ENCODE peak calls at places on chromosomes 2 and 18, in nine cellular contexts. E, L, Q, R, P, O, F, J and W are unnamed samples.

GRCh38 chr2:74002515-74003391 is 18.0 kb downstream of the TET3 start:
- DNase-seq in E (peak), L (peak), Q (peak), R (peak), P (peak), O (peak), F (peak), J (peak), W (peak)

GRCh38 chr18:14747513-14748474 is at the start of gene ANKRD30B:
- DNase-seq in E (no peak), L (no peak), Q (no peak), R (peak), P (no peak), O (no peak), F (no peak), J (no peak), W (no peak)

GRCh38 chr18:53796042-53796729 is 428.3 kb downstream of the MBD2 start:
- DNase-seq in E (no peak), L (peak), Q (no peak), R (no peak), P (peak), O (no peak), F (no peak), J (no peak), W (peak)

GRCh38 chr2:102758433-102758832 is 3.4 kb upstream of the TMEM182 start:
- DNase-seq in E (no peak), L (no peak), Q (no peak), R (no peak), P (no peak), O (no peak), F (no peak), J (no peak), W (no peak)

GRCh38 chr2:134319581-134320246 is 65.8 kb downstream of the MGAT5 start:
- DNase-seq in E (no peak), L (no peak), Q (no peak), R (no peak), P (no peak), O (no peak), F (no peak), J (no peak), W (peak)

GRCh38 chr18:6595666-6596065 is 133.8 kb upstream of the ARHGAP28 start:
- DNase-seq in E (no peak), L (no peak), Q (no peak), R (no peak), P (no peak), O (no peak), F (no peak), J (no peak), W (no peak)

GRCh38 chr2:223524066-223524465 is 78.1 kb downstream of the SCG2 start:
- DNase-seq in E (no peak), L (no peak), Q (no peak), R (no peak), P (no peak), O (no peak), F (no peak), J (no peak), W (no peak)

GRCh38 chr2:222733846-222734689 is 62.6 kb downstream of the MOGAT1 start:
- DNase-seq in E (no peak), L (peak), Q (no peak), R (no peak), P (no peak), O (no peak), F (no peak), J (no peak), W (no peak)

GRCh38 chr2:80238692-80239469 is 65.7 kb downstream of the LRRTM1 start:
- DNase-seq in E (no peak), L (peak), Q (no peak), R (peak), P (no peak), O (no peak), F (peak), J (no peak), W (peak)

GRCh38 chr2:66575625-66576371 is 140.9 kb downstream of the MEIS1 start:
- DNase-seq in E (no peak), L (no peak), Q (no peak), R (no peak), P (peak), O (peak), F (no peak), J (no peak), W (no peak)

GRCh38 chr2:100193334-100193733 is 50.9 kb upstream of the AFF3 start:
- DNase-seq in E (no peak), L (no peak), Q (no peak), R (no peak), P (no peak), O (no peak), F (no peak), J (no peak), W (no peak)

GRCh38 chr2:196253115-196253484 is 81.7 kb upstream of the STK17B start:
- DNase-seq in E (no peak), L (no peak), Q (no peak), R (no peak), P (no peak), O (no peak), F (no peak), J (no peak), W (no peak)

GRCh38 chr2:43939695-43940094 is 56.1 kb downstream of the LRPPRC start:
- DNase-seq in E (no peak), L (no peak), Q (no peak), R (no peak), P (no peak), O (no peak), F (no peak), J (no peak), W (no peak)